ENCODE peak calls at places on chromosome 1, in eight cellular contexts. U is GM23338, S is A549, I is GM12878, V is Panc1, W is HCT116, Q is HepG2, K is K562. O is an unnamed sample.

GRCh38 chr1:109985251-109986053 is 887 bp downstream of the AHCYL1 start:
- DNase-seq in U (no peak), S (no peak), I (no peak), V (no peak), W (no peak), Q (no peak), K (no peak), O (no peak)

GRCh38 chr1:4638347-4638734 is 16.1 kb upstream of the AJAP1 start:
- DNase-seq in U (no peak), S (no peak), I (no peak), V (no peak), W (no peak), Q (no peak), K (no peak), O (no peak)

GRCh38 chr1:211372463-211372862 is 45.8 kb downstream of the TRAF5 start:
- DNase-seq in U (no peak), S (no peak), I (no peak), V (no peak), W (no peak), Q (no peak), K (peak; percentile 83), O (no peak)

GRCh38 chr1:164771568-164772350 is 212.8 kb downstream of the PBX1 start:
- DNase-seq in U (peak; percentile 70), S (peak; percentile 76), I (no peak), V (no peak), W (no peak), Q (no peak), K (peak; percentile 27), O (no peak)

GRCh38 chr1:51415963-51416362 is 85.6 kb upstream of the TTC39A start:
- DNase-seq in U (no peak), S (no peak), I (no peak), V (no peak), W (no peak), Q (no peak), K (no peak), O (no peak)

GRCh38 chr1:147542549-147542857 is 1.2 kb downstream of the BCL9 start:
- DNase-seq in U (no peak), S (no peak), I (no peak), V (no peak), W (no peak), Q (no peak), K (no peak), O (no peak)

GRCh38 chr1:228350831-228351781 is 55.5 kb downstream of the TRIM11 start:
- DNase-seq in U (no peak), S (no peak), I (no peak), V (no peak), W (no peak), Q (no peak), K (no peak), O (no peak)

GRCh38 chr1:195278644-195279043 is 1329.6 kb downstream of the KCNT2 start:
- DNase-seq in U (no peak), S (no peak), I (no peak), V (no peak), W (no peak), Q (no peak), K (no peak), O (no peak)

DNA sequence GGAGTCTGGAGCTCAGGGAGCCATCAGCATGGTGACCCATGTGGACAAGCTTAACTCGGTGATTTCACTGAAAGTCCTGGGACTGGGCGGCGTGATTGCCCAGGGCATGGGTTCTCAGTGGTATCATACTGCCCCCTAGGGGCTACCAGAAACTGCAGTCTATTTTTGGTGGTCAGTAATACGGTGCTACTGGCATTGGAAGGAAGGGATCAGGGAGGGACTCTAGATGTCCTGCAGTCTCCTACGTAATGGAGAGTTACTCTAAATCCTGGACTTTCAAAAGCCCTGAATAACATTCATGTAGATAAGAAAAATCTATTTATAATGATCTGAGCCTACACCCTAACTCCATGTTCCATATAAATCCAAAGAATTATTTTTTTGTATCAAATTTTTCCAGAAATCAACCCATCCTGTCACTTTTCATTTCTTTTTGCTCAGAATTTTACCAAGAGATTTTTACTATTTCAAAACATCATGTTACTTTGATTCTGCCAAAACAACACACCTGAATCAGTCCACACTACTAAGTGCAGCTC is 37.3 kb downstream of the PABPC4 start:
- DNase-seq in U (peak; percentile 88), S (peak; percentile 63), I (peak; percentile 27), V (peak; percentile 52), W (peak; percentile 49), Q (peak; percentile 71), K (peak; percentile 82), O (peak; percentile 40)
- TF ChIP-seq REST in U (no peak), S (no peak), I (no peak), V (no peak), W (no peak), Q (no peak), K (no peak), O (no peak)

GRCh38 chr1:55034476-55035133 is 4.7 kb upstream of the PCSK9 start:
- DNase-seq in U (no peak), S (no peak), I (no peak), V (no peak), W (no peak), Q (no peak), K (no peak), O (no peak)
- TF ChIP-seq REST in U (no peak), S (no peak), I (no peak), V (no peak), W (no peak), Q (no peak), K (no peak), O (no peak)

GRCh38 chr1:247368501-247368900 is 36.8 kb upstream of the ZNF496 start:
- DNase-seq in U (no peak), S (no peak), I (no peak), V (no peak), W (no peak), Q (no peak), K (no peak), O (no peak)

GRCh38 chr1:247371801-247372259 is 40.2 kb upstream of the ZNF496 start:
- DNase-seq in U (no peak), S (no peak), I (no peak), V (no peak), W (no peak), Q (no peak), K (no peak), O (no peak)

GRCh38 chr1:247367786-247368342 is 36.2 kb upstream of the ZNF496 start:
- DNase-seq in U (no peak), S (no peak), I (no peak), V (no peak), W (no peak), Q (no peak), K (peak; percentile 55), O (no peak)

GRCh38 chr1:247373721-247374141 is 42.1 kb upstream of the ZNF496 start:
- DNase-seq in U (peak; percentile 94), S (no peak), I (no peak), V (no peak), W (no peak), Q (peak; percentile 6), K (peak; percentile 79), O (no peak)

DNA sequence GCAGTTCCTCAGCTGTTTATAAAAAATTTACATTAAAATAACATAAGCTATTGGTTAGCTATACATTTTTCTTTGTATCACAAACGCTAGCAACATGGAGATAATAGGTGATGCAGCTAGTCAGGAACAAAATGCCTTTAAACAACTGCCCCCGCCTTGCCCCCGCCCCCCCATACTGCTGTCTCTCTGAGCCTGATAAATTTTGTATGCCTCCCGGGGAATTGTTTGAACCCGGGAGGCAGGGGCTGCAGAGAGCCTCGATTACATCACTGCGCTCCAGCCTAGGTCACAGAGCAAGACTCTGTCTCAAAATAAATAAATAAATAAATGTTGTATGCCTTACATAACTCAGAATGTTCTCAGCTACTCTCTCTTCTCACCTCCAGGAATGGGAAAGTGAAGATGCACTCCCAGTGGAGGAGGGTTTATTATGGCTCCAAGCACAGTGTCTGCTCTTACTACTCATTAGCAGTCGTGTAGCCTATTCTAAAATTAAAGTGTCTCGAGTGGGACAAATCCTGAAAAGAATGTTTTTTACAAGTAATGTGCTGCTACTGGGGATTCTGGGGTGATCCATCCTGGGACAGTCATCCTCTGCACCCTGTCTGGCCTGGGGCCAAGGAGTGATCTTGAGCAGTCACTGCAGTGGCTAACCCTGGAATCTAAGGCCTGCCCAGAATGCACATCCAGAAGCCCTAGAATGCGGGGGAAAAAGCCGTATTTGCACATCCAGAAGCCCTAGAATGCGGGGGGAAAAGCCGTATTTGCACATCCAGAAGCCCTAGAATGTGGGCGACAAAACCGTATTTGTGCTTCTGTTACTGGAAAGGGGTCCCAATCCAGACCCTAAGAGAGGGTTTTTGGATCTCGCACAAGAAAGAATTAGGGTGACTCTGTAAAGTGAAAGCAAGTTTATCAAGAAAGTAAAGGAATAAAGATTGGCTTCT is 39.4 kb upstream of the ZNF496 start:
- DNase-seq in U (peak; percentile 30), S (no peak), I (no peak), V (no peak), W (no peak), Q (no peak), K (peak; percentile 60), O (no peak)
- TF ChIP-seq REST in U (no peak), S (no peak), I (no peak), V (no peak), W (no peak), Q (no peak), K (no peak), O (no peak)

GRCh38 chr1:41533731-41534080 is 49.2 kb upstream of the EDN2 start:
- DNase-seq in U (no peak), S (no peak), I (no peak), V (no peak), W (no peak), Q (no peak), K (no peak), O (no peak)

GRCh38 chr1:41535236-41535720 is 50.8 kb upstream of the EDN2 start:
- DNase-seq in U (no peak), S (no peak), I (no peak), V (no peak), W (no peak), Q (no peak), K (no peak), O (no peak)

GRCh38 chr1:41536296-41536695 is 51.8 kb upstream of the EDN2 start:
- DNase-seq in U (no peak), S (no peak), I (no peak), V (no peak), W (no peak), Q (no peak), K (no peak), O (no peak)

GRCh38 chr1:41533016-41533730 is 48.7 kb upstream of the EDN2 start:
- DNase-seq in U (no peak), S (no peak), I (no peak), V (no peak), W (no peak), Q (no peak), K (no peak), O (no peak)

DNA sequence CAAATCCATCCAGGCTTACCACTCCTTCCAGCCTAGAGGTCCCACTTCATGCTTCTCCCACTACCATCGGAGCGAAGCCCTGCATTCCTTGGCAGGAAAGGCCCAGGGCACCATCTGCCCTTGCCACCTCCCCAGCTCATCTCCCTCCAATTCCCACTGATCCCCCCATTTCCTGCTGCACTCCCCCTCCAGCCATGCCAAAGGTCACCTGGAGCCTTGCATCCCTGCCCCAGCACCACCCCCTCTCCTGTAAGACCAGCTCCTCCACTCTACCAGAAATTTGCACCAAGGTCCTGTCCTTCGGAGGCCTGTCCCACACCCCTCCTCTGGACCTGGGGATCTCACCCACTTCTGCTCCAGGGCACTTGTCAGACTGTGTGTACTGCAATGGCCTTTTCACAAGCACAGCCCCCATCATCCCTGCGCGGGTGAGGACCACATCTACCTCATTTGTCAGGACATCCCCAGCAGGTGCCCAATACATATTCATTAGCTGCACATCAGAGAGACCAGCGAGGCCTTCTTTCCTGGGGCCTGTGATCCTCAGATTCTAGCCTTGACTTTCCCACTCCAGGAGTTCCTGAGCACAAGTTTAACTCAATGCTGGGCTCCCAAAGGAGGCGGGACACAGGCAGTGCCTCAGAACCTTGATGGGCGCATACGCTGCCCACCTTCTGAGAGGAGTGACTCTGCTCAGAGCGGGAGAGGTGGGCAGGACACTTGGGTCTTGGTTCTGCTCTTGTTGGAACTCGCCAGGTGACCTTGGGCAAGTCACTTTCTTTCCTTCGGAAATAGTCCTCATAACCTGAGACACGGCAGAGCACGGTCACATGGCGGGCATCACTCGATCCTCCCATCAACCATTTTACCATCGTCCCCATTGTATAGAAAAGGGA is 49.9 kb upstream of the EDN2 start:
- DNase-seq in U (no peak), S (no peak), I (no peak), V (no peak), W (no peak), Q (no peak), K (no peak), O (no peak)
- TF ChIP-seq REST in U (no peak), S (no peak), I (no peak), V (no peak), W (no peak), Q (no peak), K (no peak), O (no peak)